ENCODE peak calls at places on chromosomes 2 and 18, in seven cellular contexts. I, L, M, Q, T, S and G are unnamed samples. For H3K4me1, the result is how much of the 10 kb centered on the place peaks cover.

GRCh38 chr18:42261731-42262130 is 306.7 kb downstream of the PIK3C3 start:
- DNase-seq in Q (no peak), I (no peak), M (no peak), L (no peak), T (no peak), S (no peak), G (no peak)

GRCh38 chr2:9668686-9669338 is 38.0 kb upstream of the YWHAQ start:
- DNase-seq in S (peak), T (no peak), I (no peak), Q (no peak), L (peak), M (no peak), G (peak)

GRCh38 chr2:103135679-103136078 is 373.8 kb downstream of the TMEM182 start:
- DNase-seq in L (no peak), Q (no peak), I (no peak), T (no peak), M (no peak), S (no peak), G (no peak)

GRCh38 chr18:60812921-60813320 is 440.3 kb upstream of the MC4R start:
- DNase-seq in S (no peak), M (no peak), L (no peak), T (no peak), I (no peak), Q (no peak), G (no peak)

GRCh38 chr2:148479388-148479787 is 165.2 kb upstream of the EPC2 start:
- DNase-seq in S (no peak), T (no peak), L (no peak), I (no peak), Q (no peak), M (no peak), G (no peak)

GRCh38 chr2:26706616-26707473 is 14.3 kb downstream of the KCNK3 start:
- DNase-seq in S (no peak), I (no peak), T (no peak), Q (no peak), L (no peak), M (peak), G (peak)

GRCh38 chr18:23938046-23938756 is 76.4 kb upstream of the TTC39C start:
- DNase-seq in M (no peak), Q (no peak), S (no peak), I (no peak), L (no peak), T (no peak), G (peak)

GRCh38 chr2:68287580-68288441 is 31.9 kb downstream of the CNRIP1 start:
- DNase-seq in Q (no peak), I (no peak), S (peak), M (peak), T (peak), L (peak), G (peak)

GRCh38 chr2:208265371-208265806 is 666 bp upstream of the PIKFYVE start:
- DNase-seq in L (peak), S (no peak), T (peak), I (peak), Q (peak), M (no peak), G (no peak)

GRCh38 chr18:56651771-56652092 is 573 bp downstream of the WDR7 start:
- DNase-seq in I (no peak), T (no peak), M (no peak), Q (no peak), L (no peak), S (no peak), G (no peak)

GRCh38 chr2:205975082-205975949 is 110.7 kb downstream of the INO80D start:
- DNase-seq in Q (peak), S (peak), I (no peak), L (no peak), M (no peak), T (no peak), G (no peak)

GRCh38 chr2:147428348-147428747 is 416.5 kb upstream of the ACVR2A start:
- DNase-seq in T (no peak), M (no peak), I (no peak), L (no peak), S (no peak), Q (no peak), G (no peak)

GRCh38 chr2:152097291-152098032 is 1.4 kb downstream of the CACNB4 start:
- DNase-seq in T (no peak), L (peak), S (peak), Q (no peak), I (no peak), M (no peak), G (peak)

GRCh38 chr2:25368650-25369049 is 26.9 kb upstream of the DNMT3A start:
- DNase-seq in I (no peak), L (peak), T (no peak), Q (no peak), M (no peak), S (no peak), G (no peak)

GRCh38 chr2:142180820-142181533 is 50.2 kb upstream of the LRP1B start:
- DNase-seq in I (no peak), Q (no peak), M (no peak), T (no peak), S (no peak), L (peak), G (no peak)

GRCh38 chr2:189337648-189338047 is 103.6 kb upstream of the WDR75 start:
- DNase-seq in L (peak), M (no peak), I (no peak), T (no peak), Q (no peak), S (no peak), G (no peak)

GRCh38 chr2:74766780-74767179 is 67.1 kb upstream of the HK2 start:
- DNase-seq in T (no peak), Q (no peak), L (no peak), M (no peak), S (no peak), I (no peak), G (no peak)

GRCh38 chr2:164538250-164538866 is 82.9 kb downstream of the GRB14 start:
- DNase-seq in Q (no peak), T (no peak), I (no peak), S (no peak), L (peak), M (no peak), G (no peak)

DNA sequence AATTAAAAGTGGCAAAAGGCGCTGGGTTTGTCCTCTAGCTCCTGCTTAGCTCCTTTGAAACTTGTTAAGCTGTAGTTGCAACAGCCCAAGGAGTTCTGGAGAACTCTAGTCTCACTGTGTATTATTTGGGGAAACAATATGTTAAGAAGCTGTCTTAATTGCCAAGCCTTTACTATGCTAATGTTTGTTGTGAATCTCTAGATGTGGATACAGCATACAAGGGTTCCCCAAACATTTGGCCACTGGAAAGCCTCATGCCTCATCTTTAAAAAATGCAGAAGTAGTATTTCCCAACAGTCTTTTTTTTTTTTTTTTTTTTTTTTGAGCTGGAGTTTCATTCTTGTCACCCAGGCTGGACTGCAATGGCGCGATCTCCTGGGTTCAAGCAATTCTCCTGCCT is 236.7 kb downstream of the PRKCE start:
- DNase-seq in Q (no peak), S (no peak), T (no peak), I (no peak), L (peak), M (no peak), G (peak)
- H3K4me1 ChIP-seq in Q (under half), S (under half), T (under half), I (under half), L (under half), M (half or more), G (half or more)

DNA sequence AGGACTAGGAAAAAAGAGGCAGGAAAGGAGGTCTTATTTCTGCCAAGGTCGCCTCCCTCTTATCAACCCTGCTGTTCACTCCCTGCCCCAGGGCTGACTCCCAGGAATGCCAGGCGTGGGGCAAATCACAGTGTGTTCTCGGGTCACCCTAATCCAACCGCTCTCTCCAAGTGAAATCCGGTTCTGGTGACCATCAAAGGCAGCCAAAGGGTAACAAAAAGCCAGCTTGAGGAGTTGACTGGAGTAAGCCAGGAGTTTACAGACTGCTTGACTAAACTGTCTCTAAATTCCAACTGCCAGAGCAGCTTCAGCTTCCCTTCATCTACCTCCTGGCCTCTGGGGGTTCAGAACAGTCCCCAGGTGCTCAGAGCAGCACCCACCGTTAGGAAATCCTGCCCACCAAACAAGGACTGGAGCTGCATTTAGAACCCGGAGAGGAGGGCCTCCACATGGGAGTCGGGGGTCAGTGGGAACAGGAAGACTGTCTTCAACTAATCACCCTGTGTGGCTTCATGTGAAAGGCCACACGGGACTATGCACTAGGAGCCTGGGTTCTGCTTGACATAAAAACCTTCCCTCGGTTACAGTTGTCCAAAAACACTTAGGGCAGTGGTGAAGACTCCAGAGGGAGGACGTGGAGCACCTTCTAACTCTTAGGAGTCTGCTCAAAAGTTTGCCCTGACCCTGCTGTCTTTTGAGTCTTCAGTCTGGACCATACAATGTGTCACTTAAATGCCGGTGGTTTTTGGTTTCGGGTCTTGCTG is 24.2 kb upstream of the MCFD2 start:
- DNase-seq in T (peak), L (no peak), S (no peak), Q (no peak), M (no peak), I (no peak), G (no peak)
- H3K4me3 ChIP-seq in T (peak), L (no peak), S (no peak), Q (peak), M (peak), I (peak), G (peak)

GRCh38 chr2:57434429-57434828 is 612.2 kb upstream of the VRK2 start:
- DNase-seq in L (no peak), I (no peak), S (no peak), Q (no peak), T (no peak), M (no peak), G (no peak)
- TF ChIP-seq POLR2A in L (no peak), I (no peak), S (no peak), Q (no peak), T (no peak), M (no peak), G (no peak)

DNA sequence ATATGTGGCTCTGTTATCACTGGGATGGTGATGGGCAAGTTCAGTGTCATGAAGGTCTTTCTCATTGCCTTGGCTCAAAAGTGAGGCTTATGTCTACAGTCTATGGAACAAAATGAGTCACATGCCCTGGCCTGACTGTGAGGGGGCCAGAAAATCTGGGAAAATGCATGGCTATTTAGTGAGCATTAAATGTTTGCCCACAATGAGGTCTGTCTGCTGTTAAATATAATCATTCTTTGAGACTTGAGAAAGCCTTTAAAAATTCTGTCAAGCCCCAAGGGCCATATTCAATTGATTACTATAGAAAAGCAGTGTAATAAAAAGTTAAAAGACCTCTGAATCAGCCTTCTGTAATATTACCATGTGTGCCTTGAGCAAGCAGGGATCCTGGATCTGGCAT is 5.5 kb upstream of the RNF144A start:
- DNase-seq in T (no peak), Q (no peak), I (no peak), L (no peak), M (no peak), S (no peak), G (no peak)
- H3K4me1 ChIP-seq in T (under half), Q (under half), I (under half), L (under half), M (under half), S (under half), G (under half)

GRCh38 chr2:231605607-231606091 is 13.0 kb downstream of the TEX44 start:
- DNase-seq in Q (peak), I (no peak), S (no peak), M (peak), L (no peak), T (no peak), G (no peak)

GRCh38 chr2:231604685-231605606 is 12.3 kb downstream of the TEX44 start:
- DNase-seq in I (peak), M (peak), Q (peak), S (peak), T (peak), L (peak), G (peak)

GRCh38 chr2:231601356-231602229 is 8.9 kb downstream of the TEX44 start:
- DNase-seq in T (peak), I (peak), Q (peak), L (peak), S (peak), M (peak), G (peak)

GRCh38 chr2:231602874-231603467 is 10.3 kb downstream of the TEX44 start:
- DNase-seq in L (no peak), S (no peak), T (no peak), M (no peak), I (no peak), Q (no peak), G (no peak)

GRCh38 chr2:231604101-231604684 is 11.5 kb downstream of the TEX44 start:
- DNase-seq in S (peak), L (no peak), T (peak), M (peak), I (peak), Q (peak), G (peak)
- H3K4me3 ChIP-seq in S (peak), L (peak), T (peak), M (peak), I (peak), Q (peak), G (peak)

DNA sequence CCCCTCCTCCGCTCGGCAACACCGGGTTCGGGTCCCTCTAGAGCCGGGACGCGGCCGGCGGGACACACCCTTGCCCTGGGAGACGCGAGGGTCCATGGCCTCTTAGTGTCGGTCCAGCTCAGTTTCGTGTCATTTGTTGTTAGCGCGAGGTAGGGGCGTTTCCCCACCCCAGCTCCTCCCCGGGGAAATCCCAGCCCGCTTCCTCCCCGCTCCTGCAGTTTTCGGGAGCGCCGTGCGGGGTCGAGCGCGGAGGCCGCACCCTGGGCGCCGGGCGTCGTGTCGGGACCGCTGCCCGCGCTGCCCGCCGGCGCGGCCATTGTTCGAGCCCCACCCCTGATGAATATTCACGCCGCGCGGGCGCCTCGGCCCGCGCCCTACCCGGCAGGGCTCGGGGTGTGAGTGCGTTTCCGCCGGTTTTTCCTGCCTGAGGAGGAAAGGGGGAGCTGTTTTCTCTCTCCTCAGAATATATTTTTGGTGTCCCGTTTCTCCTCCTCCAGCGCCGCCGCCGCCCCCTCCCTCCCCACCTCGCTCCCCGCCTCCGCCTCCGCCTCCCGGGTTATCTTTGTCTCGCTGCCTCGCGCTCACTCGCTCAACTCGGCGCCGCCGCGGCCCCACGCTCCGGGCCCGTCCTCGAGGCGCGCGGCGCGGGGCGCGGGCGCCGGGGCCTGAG is at the start of gene MAP4K4:
- DNase-seq in I (peak), Q (peak), S (peak), L (peak), M (peak), T (peak), G (peak)
- TF ChIP-seq POLR2A in I (peak), Q (peak), S (peak), L (peak), M (peak), T (no peak), G (peak)

GRCh38 chr2:217914078-217914477 is 88.7 kb downstream of the TNS1 start:
- DNase-seq in S (no peak), I (no peak), Q (no peak), T (no peak), L (no peak), M (no peak), G (no peak)

GRCh38 chr2:217915706-217916105 is 87.1 kb downstream of the TNS1 start:
- DNase-seq in M (peak), L (no peak), S (no peak), Q (no peak), I (no peak), T (no peak), G (no peak)

GRCh38 chr2:217916504-217917254 is 86.1 kb downstream of the TNS1 start:
- DNase-seq in Q (no peak), S (no peak), T (no peak), M (no peak), I (no peak), L (no peak), G (no peak)

GRCh38 chr2:217913415-217913814 is 89.4 kb downstream of the TNS1 start:
- DNase-seq in I (no peak), Q (no peak), S (no peak), M (peak), T (no peak), L (no peak), G (no peak)

GRCh38 chr2:217914878-217915277 is 87.9 kb downstream of the TNS1 start:
- DNase-seq in Q (no peak), I (no peak), M (no peak), S (no peak), L (no peak), T (no peak), G (no peak)
- H3K4me1 ChIP-seq in Q (half or more), I (under half), M (half or more), S (under half), L (half or more), T (half or more), G (half or more)